ENCODE peak calls at places on chromosomes 12 and 14, in five cellular contexts. W, A, N, Z and G are unnamed samples.

GRCh38 chr12:22051114-22051698 is 5.2 kb downstream of the CMAS start:
- DNase-seq in W (no peak), A (no peak), N (no peak), Z (no peak), G (no peak)

GRCh38 chr12:16359512-16360491 is 12.4 kb downstream of the MGST1 start:
- DNase-seq in W (no peak), A (peak; percentile 61), N (no peak), Z (no peak), G (no peak)

GRCh38 chr14:68395585-68395984 is 397.3 kb downstream of the ZFP36L1 start:
- DNase-seq in W (peak; percentile 81), A (no peak), N (no peak), Z (no peak), G (no peak)

GRCh38 chr12:100827901-100828520 is 33.4 kb downstream of the ANO4 start:
- DNase-seq in W (no peak), A (no peak), N (no peak), Z (no peak), G (peak; percentile 56)

GRCh38 chr14:39247256-39247655 is 13.5 kb downstream of the MIA2 start:
- DNase-seq in W (no peak), A (no peak), N (no peak), Z (no peak), G (no peak)

GRCh38 chr12:26938660-26939185 is 453 bp downstream of the FGFR1OP2 start:
- DNase-seq in W (no peak), A (peak; percentile 81), N (peak; percentile 14), Z (no peak), G (peak; percentile 62)

GRCh38 chr12:132263061-132263360 is 66.4 kb downstream of the GALNT9 start:
- DNase-seq in W (no peak), A (peak; percentile 23), N (no peak), Z (no peak), G (no peak)

GRCh38 chr14:92599786-92600185 is 86.2 kb downstream of the RIN3 start:
- DNase-seq in W (no peak), A (no peak), N (no peak), Z (no peak), G (no peak)

GRCh38 chr12:39235990-39236767 is 206.7 kb downstream of the KIF21A start:
- DNase-seq in W (no peak), A (no peak), N (no peak), Z (no peak), G (no peak)

GRCh38 chr14:67618617-67619063 is 1.1 kb upstream of the ARG2 start:
- DNase-seq in W (no peak), A (no peak), N (no peak), Z (no peak), G (peak; percentile 78)

GRCh38 chr14:20632831-20633771 is 8.4 kb downstream of the OR6S1 start:
- DNase-seq in W (no peak), A (no peak), N (peak; percentile 36), Z (no peak), G (no peak)

GRCh38 chr12:75329918-75330826 is at the start of gene CAPS2:
- DNase-seq in W (peak; percentile 89), A (peak; percentile 92), N (peak; percentile 40), Z (peak; percentile 92), G (peak; percentile 77)